ENCODE peak calls at places on chromosomes 1 and 21, in six cellular contexts. P is B cell, S is nephron progenitor cell, R is tibial artery, G is breast epithelium, W is esophagus muscularis mucosa. V is an unnamed sample.

GRCh38 chr1:209323743-209324142 is 259.8 kb upstream of the CAMK1G start:
- DNase-seq in R (no peak), G (no peak), S (no peak), W (no peak), P (no peak), V (no peak)

GRCh38 chr1:167056529-167057296 is 33.5 kb downstream of the GPA33 start:
- DNase-seq in P (no peak), R (no peak), W (peak; percentile 17), S (no peak), G (no peak), V (no peak)

GRCh38 chr1:226643701-226644540 is 95.2 kb downstream of the ITPKB start:
- DNase-seq in S (no peak), P (peak; percentile 85), W (no peak), G (no peak), R (no peak), V (peak; percentile 86)

GRCh38 chr1:63931468-63931867 is 157.7 kb downstream of the ROR1 start:
- DNase-seq in P (no peak), G (no peak), R (no peak), W (no peak), S (no peak), V (no peak)

GRCh38 chr1:206609229-206609991 is 2.9 kb downstream of the EIF2D start:
- DNase-seq in G (no peak), R (no peak), S (no peak), W (no peak), P (no peak), V (no peak)

GRCh38 chr1:7042322-7043231 is 257.3 kb downstream of the CAMTA1 start:
- DNase-seq in R (no peak), P (no peak), S (no peak), W (no peak), G (no peak), V (no peak)

GRCh38 chr21:31108969-31109368 is 70.7 kb upstream of the KRTAP19-8 start:
- DNase-seq in S (no peak), R (no peak), G (no peak), W (no peak), P (no peak), V (no peak)

GRCh38 chr1:22026924-22027289 is 25.4 kb downstream of the CELA3A start:
- DNase-seq in P (no peak), R (no peak), S (no peak), W (no peak), G (no peak), V (no peak)

GRCh38 chr21:15993951-15994350 is 264.2 kb downstream of the USP25 start:
- DNase-seq in S (no peak), W (no peak), G (no peak), R (no peak), P (no peak), V (no peak)

GRCh38 chr1:151908228-151908691 is 1.1 kb downstream of the THEM4 start:
- DNase-seq in R (no peak), W (no peak), G (no peak), P (no peak), S (peak; percentile 21), V (no peak)

GRCh38 chr1:93692983-93693591 is 11.4 kb upstream of the BCAR3 start:
- DNase-seq in P (peak; percentile 40), R (no peak), W (no peak), S (no peak), G (no peak), V (no peak)

GRCh38 chr1:119646521-119647227 is 1.4 kb downstream of the ZNF697 start:
- DNase-seq in S (no peak), W (no peak), P (no peak), R (no peak), G (no peak), V (no peak)

GRCh38 chr1:181088079-181089016 is at the start of gene IER5:
- DNase-seq in P (peak; percentile 94), W (peak; percentile 99), S (peak; percentile 92), R (peak; percentile 97), G (peak; percentile 96), V (peak; percentile 98)

GRCh38 chr1:156816561-156817328 is at the start of gene SH2D2A:
- DNase-seq in S (no peak), W (peak; percentile 93), R (no peak), P (peak; percentile 74), G (peak; percentile 53), V (peak; percentile 94)

GRCh38 chr1:176820292-176821056 is 344.0 kb downstream of the ASTN1 start:
- DNase-seq in S (no peak), P (no peak), W (no peak), R (no peak), G (no peak), V (no peak)

GRCh38 chr1:57024855-57025254 is 59.0 kb upstream of the C8B start:
- DNase-seq in P (no peak), S (peak; percentile 42), G (no peak), R (no peak), W (no peak), V (no peak)

GRCh38 chr21:45384656-45385548 is 20.1 kb upstream of the COL18A1 start:
- DNase-seq in W (no peak), S (no peak), G (no peak), R (peak; percentile 14), P (no peak), V (peak; percentile 32)

GRCh38 chr1:1020000-1020404 is at the start of gene AGRN:
- DNase-seq in G (no peak), W (no peak), P (peak; percentile 87), R (no peak), S (peak; percentile 70), V (no peak)

GRCh38 chr1:41504126-41505035 is 19.9 kb upstream of the EDN2 start:
- DNase-seq in S (no peak), R (no peak), P (no peak), W (no peak), G (no peak), V (peak; percentile 58)

GRCh38 chr21:31946236-31946635 is 73.4 kb downstream of the HUNK start:
- DNase-seq in G (no peak), S (no peak), R (no peak), P (no peak), W (no peak), V (no peak)

GRCh38 chr21:29640233-29640554 is 299.6 kb downstream of the GRIK1 start:
- DNase-seq in W (no peak), P (no peak), R (no peak), G (no peak), S (no peak), V (no peak)

GRCh38 chr21:29639366-29640232 is 300.2 kb downstream of the GRIK1 start:
- DNase-seq in R (no peak), P (no peak), W (no peak), S (no peak), G (no peak), V (no peak)

GRCh38 chr21:29641635-29642550 is 297.9 kb downstream of the GRIK1 start:
- DNase-seq in S (no peak), G (no peak), P (no peak), W (no peak), R (no peak), V (no peak)

GRCh38 chr21:29642551-29643245 is 297.1 kb downstream of the GRIK1 start:
- DNase-seq in P (no peak), G (no peak), W (no peak), S (no peak), R (no peak), V (no peak)

DNA sequence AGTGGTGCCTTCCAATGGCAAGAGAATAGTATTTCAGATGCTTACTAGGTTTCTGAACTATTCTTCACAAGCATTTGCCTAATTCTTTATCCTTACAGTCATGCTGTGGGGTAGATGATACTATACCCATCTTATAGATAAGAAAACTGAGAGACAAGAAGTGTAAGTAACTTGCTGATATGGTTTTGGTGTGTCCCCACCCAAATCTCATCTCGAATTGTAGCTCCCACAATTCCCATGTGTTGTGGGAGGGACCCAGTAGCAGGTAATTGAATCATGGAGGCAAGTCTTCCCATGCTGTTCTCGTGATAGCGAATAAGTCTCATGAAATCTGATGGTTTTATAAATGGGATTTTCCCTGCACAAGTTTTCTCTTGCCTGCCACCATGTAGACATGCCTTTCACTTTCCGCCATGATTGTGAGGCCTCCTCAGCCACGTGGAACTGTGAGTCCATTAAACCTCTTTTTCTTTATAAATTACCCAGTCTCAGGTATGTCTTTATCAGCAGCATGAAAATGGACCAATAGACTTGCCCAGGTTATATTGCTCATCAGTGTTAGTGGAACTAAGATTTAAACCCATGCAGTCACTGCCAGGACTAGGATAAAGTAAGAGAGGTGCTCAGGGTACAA is 298.7 kb downstream of the GRIK1 start:
- DNase-seq in W (no peak), S (no peak), R (no peak), G (no peak), P (no peak), V (no peak)
- TF ChIP-seq CTCF in W (no peak), S (no peak), R (no peak), G (no peak), P (no peak), V (no peak)

GRCh38 chr1:168407832-168408530 is 127.3 kb downstream of the TBX19 start:
- DNase-seq in P (no peak), W (no peak), G (no peak), R (no peak), S (no peak), V (no peak)
- TF ChIP-seq CTCF in P (no peak), W (no peak), G (no peak), R (no peak), S (no peak), V (no peak)

GRCh38 chr1:215526147-215526845 is 40.8 kb upstream of the KCTD3 start:
- DNase-seq in P (no peak), S (no peak), R (no peak), G (no peak), W (no peak), V (no peak)

GRCh38 chr1:215523906-215524305 is 43.2 kb upstream of the KCTD3 start:
- DNase-seq in S (no peak), P (no peak), G (no peak), W (no peak), R (no peak), V (no peak)

GRCh38 chr1:215526846-215527151 is 40.3 kb upstream of the KCTD3 start:
- DNase-seq in W (no peak), S (no peak), P (no peak), G (no peak), R (no peak), V (no peak)

GRCh38 chr1:215521279-215521678 is 45.8 kb upstream of the KCTD3 start:
- DNase-seq in W (no peak), G (no peak), P (no peak), S (no peak), R (no peak), V (no peak)

DNA sequence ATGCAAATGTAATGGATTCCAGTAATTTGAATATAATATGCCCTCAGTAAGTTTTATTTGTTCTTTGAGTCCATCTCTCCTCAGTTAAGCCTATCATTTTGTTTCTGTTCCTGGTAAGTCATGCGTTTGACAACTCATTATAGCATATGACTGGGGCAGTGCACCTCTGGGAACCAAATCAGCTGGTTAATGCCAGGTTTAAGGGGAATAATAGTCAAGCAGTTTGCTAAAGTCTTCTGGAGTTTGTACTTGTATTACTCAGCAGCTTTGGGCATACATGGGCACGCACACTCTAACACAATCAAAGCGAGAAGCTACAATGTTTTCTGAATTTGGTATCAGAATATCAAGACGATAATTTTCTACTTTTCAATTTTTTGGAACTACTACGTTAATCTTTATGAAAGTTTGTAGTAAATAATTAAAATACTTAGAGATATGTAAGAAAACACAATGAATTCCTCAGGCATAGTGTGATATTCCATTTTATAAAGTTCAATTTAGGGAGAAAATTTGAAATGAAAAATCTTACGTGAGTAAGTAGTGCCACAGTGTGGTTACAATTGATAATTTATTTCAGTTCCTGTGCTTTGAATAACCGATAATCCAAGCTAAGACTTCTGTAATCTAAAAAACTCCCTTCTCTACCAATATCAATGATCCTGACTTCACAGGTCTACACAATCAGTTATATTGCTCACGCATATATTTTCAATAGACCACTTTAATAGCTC is 43.8 kb upstream of the KCTD3 start:
- DNase-seq in P (no peak), W (no peak), G (no peak), S (no peak), R (no peak), V (no peak)
- TF ChIP-seq CTCF in P (no peak), W (no peak), G (peak; percentile 31), S (no peak), R (no peak), V (no peak)

GRCh38 chr1:32127780-32128179 is 19.9 kb downstream of the KPNA6 start:
- DNase-seq in R (no peak), S (no peak), W (no peak), P (no peak), G (no peak), V (no peak)
- TF ChIP-seq CTCF in R (no peak), S (no peak), W (no peak), P (no peak), G (no peak), V (no peak)

V was measured in Peyer's patch.